ENCODE peak calls at places on chromosome 20, in four cellular contexts. One of them, this sample, is unnamed.

GRCh38 chr20:40524071-40524470 is 165.0 kb downstream of the MAFB start:
- DNase-seq in K562: no peak
- DNase-seq in HepG2: no peak
- DNase-seq in GM12878: no peak
- DNase-seq in this sample: no peak

GRCh38 chr20:54223751-54224150 is 15.9 kb downstream of the PFDN4 start:
- DNase-seq in K562: no peak
- DNase-seq in HepG2: no peak
- DNase-seq in GM12878: no peak
- DNase-seq in this sample: no peak

GRCh38 chr20:60642546-60642945 is 609.5 kb upstream of the CDH4 start:
- DNase-seq in K562: no peak
- DNase-seq in HepG2: no peak
- DNase-seq in GM12878: no peak
- DNase-seq in this sample: no peak

GRCh38 chr20:50913976-50914375 is 17.3 kb downstream of the ADNP start:
- DNase-seq in K562: peak; percentile 49
- DNase-seq in HepG2: no peak
- DNase-seq in GM12878: no peak
- DNase-seq in this sample: no peak

GRCh38 chr20:8901237-8902025 is 167.5 kb upstream of the PLCB4 start:
- DNase-seq in K562: no peak
- DNase-seq in HepG2: no peak
- DNase-seq in GM12878: no peak
- DNase-seq in this sample: no peak

GRCh38 chr20:41279546-41280225 is 37.8 kb downstream of the ZHX3 start:
- DNase-seq in K562: no peak
- DNase-seq in HepG2: no peak
- DNase-seq in GM12878: no peak
- DNase-seq in this sample: no peak

GRCh38 chr20:4493386-4493785 is 228.3 kb upstream of the PRND start:
- DNase-seq in K562: no peak
- DNase-seq in HepG2: no peak
- DNase-seq in GM12878: no peak
- DNase-seq in this sample: no peak

GRCh38 chr20:38113401-38114325 is 51.4 kb downstream of the TGM2 start:
- DNase-seq in K562: peak; percentile 85
- DNase-seq in HepG2: peak; percentile 78
- DNase-seq in GM12878: no peak
- DNase-seq in this sample: peak; percentile 35

GRCh38 chr20:19231359-19232035 is 19.1 kb downstream of the SLC24A3 start:
- DNase-seq in K562: no peak
- DNase-seq in HepG2: no peak
- DNase-seq in GM12878: no peak
- DNase-seq in this sample: no peak

GRCh38 chr20:53678315-53678989 is 84.8 kb upstream of the ZNF217 start:
- DNase-seq in K562: no peak
- DNase-seq in HepG2: no peak
- DNase-seq in GM12878: no peak
- DNase-seq in this sample: no peak

GRCh38 chr20:53513168-53513488 is 80.5 kb downstream of the ZNF217 start:
- DNase-seq in K562: no peak
- DNase-seq in HepG2: no peak
- DNase-seq in GM12878: no peak
- DNase-seq in this sample: no peak

GRCh38 chr20:61886721-61887658 is 178.7 kb downstream of the TAF4 start:
- DNase-seq in K562: peak; percentile 61
- DNase-seq in HepG2: peak; percentile 53
- DNase-seq in GM12878: no peak
- DNase-seq in this sample: peak; percentile 68

GRCh38 chr20:36481380-36482043 is 59.8 kb upstream of the MYL9 start:
- DNase-seq in K562: no peak
- DNase-seq in HepG2: no peak
- DNase-seq in GM12878: no peak
- DNase-seq in this sample: no peak

GRCh38 chr20:5918856-5919633 is 31.3 kb downstream of the TRMT6 start:
- DNase-seq in K562: no peak
- DNase-seq in HepG2: peak; percentile 53
- DNase-seq in GM12878: no peak
- DNase-seq in this sample: no peak

GRCh38 chr20:3712279-3712873 is at the start of gene SIGLEC1:
- DNase-seq in K562: no peak
- DNase-seq in HepG2: no peak
- DNase-seq in GM12878: no peak
- DNase-seq in this sample: no peak

GRCh38 chr20:33079267-33079666 is at the start of gene BPIFB4:
- DNase-seq in K562: no peak
- DNase-seq in HepG2: no peak
- DNase-seq in GM12878: no peak
- DNase-seq in this sample: no peak

GRCh38 chr20:15045246-15045645 is 707.8 kb upstream of the FLRT3 start:
- DNase-seq in K562: no peak
- DNase-seq in HepG2: no peak
- DNase-seq in GM12878: no peak
- DNase-seq in this sample: no peak

GRCh38 chr20:3777726-3778629 is 3.3 kb downstream of the SPEF1 start:
- DNase-seq in K562: no peak
- DNase-seq in HepG2: no peak
- DNase-seq in GM12878: no peak
- DNase-seq in this sample: no peak

GRCh38 chr20:57278457-57278856 is 12.0 kb upstream of the BMP7 start:
- DNase-seq in K562: no peak
- DNase-seq in HepG2: no peak
- DNase-seq in GM12878: no peak
- DNase-seq in this sample: no peak

GRCh38 chr20:43934833-43935232 is 20.2 kb downstream of the TOX2 start:
- DNase-seq in K562: no peak
- DNase-seq in HepG2: no peak
- DNase-seq in GM12878: no peak
- DNase-seq in this sample: no peak

GRCh38 chr20:33858666-33859065 is 47.5 kb downstream of the CHMP4B start:
- DNase-seq in K562: no peak
- DNase-seq in HepG2: no peak
- DNase-seq in GM12878: no peak
- DNase-seq in this sample: no peak

GRCh38 chr20:52974155-52974554 is 2.0 kb downstream of the TSHZ2 start:
- DNase-seq in K562: no peak
- DNase-seq in HepG2: no peak
- DNase-seq in GM12878: peak; percentile 28
- DNase-seq in this sample: peak; percentile 15

GRCh38 chr20:2690213-2690612 is 2.4 kb upstream of the EBF4 start:
- DNase-seq in K562: no peak
- DNase-seq in HepG2: no peak
- DNase-seq in GM12878: no peak
- DNase-seq in this sample: no peak

GRCh38 chr20:2691127-2691526 is 1.5 kb upstream of the EBF4 start:
- DNase-seq in K562: no peak
- DNase-seq in HepG2: no peak
- DNase-seq in GM12878: no peak
- DNase-seq in this sample: no peak

GRCh38 chr20:2690718-2691117 is 1.9 kb upstream of the EBF4 start:
- DNase-seq in K562: no peak
- DNase-seq in HepG2: no peak
- DNase-seq in GM12878: no peak
- DNase-seq in this sample: no peak

GRCh38 chr20:2687514-2687913 is 5.1 kb upstream of the EBF4 start:
- DNase-seq in K562: no peak
- DNase-seq in HepG2: no peak
- DNase-seq in GM12878: no peak
- DNase-seq in this sample: no peak

GRCh38 chr20:2688041-2688591 is 4.5 kb upstream of the EBF4 start:
- DNase-seq in K562: peak; percentile 62
- DNase-seq in HepG2: no peak
- DNase-seq in GM12878: no peak
- DNase-seq in this sample: peak; percentile 75
- TF ChIP-seq TARDBP in K562: no peak
- TF ChIP-seq TARDBP in HepG2: no peak
- TF ChIP-seq TARDBP in GM12878: no peak
- TF ChIP-seq TARDBP in this sample: no peak

GRCh38 chr20:63438121-63438520 is 34.3 kb downstream of the KCNQ2 start:
- DNase-seq in K562: no peak
- DNase-seq in HepG2: no peak
- DNase-seq in GM12878: no peak
- DNase-seq in this sample: no peak
- TF ChIP-seq TARDBP in K562: no peak
- TF ChIP-seq TARDBP in HepG2: no peak
- TF ChIP-seq TARDBP in GM12878: no peak
- TF ChIP-seq TARDBP in this sample: no peak

DNA sequence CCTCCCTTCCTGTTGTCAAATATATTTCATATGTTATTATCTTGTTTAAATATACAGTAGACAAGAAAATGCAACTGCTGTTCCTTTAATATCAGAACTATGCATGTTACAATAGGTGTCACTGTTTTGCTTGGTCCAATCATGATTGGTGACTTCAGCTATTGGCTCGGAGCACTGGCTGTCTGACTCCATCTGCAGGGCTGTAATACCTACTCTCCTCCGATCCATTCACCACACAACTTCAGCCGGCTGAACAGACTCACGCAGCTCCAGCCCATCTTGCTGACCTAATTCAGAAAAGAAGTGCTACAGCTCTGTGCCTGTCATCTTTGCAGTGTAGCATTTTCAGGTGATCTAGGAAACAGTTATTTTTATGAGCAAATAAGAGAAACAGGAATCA is at the start of gene BTBD3:
- DNase-seq in K562: no peak
- DNase-seq in HepG2: no peak
- DNase-seq in GM12878: no peak
- DNase-seq in this sample: no peak
- TF ChIP-seq TARDBP in K562: no peak
- TF ChIP-seq TARDBP in HepG2: no peak
- TF ChIP-seq TARDBP in GM12878: no peak
- TF ChIP-seq TARDBP in this sample: no peak

DNA sequence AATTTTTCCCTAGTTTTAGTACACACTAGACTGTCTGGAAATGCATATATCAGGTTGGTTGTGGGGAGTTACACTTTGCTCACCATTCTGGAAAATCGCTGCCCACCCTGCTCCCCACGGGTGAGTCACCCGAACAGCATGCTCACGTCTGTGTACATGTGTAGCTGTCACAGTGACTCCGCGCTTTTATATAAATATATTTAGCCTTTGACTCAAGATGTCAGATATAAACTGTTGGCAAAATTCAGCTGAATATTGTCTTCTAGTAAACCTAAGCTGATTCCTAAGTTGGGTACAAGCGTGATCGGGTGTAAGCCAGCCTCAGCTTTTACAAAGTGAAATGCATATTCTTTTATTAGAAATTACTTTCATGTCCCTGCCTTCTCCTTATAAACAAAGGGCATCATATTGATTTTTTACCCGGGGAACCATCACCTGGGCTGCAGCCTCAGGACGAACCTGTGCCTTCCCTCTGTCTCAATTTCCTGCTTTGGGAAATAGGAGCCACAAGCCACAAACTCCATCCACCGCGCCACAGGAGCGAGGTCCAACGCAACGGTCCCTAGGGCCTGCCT is 4.3 kb downstream of the SDCBP2 start:
- DNase-seq in K562: peak; percentile 31
- DNase-seq in HepG2: no peak
- DNase-seq in GM12878: no peak
- DNase-seq in this sample: no peak
- TF ChIP-seq TARDBP in K562: no peak
- TF ChIP-seq TARDBP in HepG2: peak; percentile 4
- TF ChIP-seq TARDBP in GM12878: no peak
- TF ChIP-seq TARDBP in this sample: no peak

GRCh38 chr20:23939641-23940040 is 48.9 kb downstream of the GGTLC1 start:
- DNase-seq in K562: no peak
- DNase-seq in HepG2: no peak
- DNase-seq in GM12878: no peak
- DNase-seq in this sample: no peak

GRCh38 chr20:23938118-23938438 is 50.5 kb downstream of the GGTLC1 start:
- DNase-seq in K562: no peak
- DNase-seq in HepG2: no peak
- DNase-seq in GM12878: no peak
- DNase-seq in this sample: no peak

GRCh38 chr20:23939063-23939462 is 49.5 kb downstream of the GGTLC1 start:
- DNase-seq in K562: no peak
- DNase-seq in HepG2: no peak
- DNase-seq in GM12878: no peak
- DNase-seq in this sample: no peak

GRCh38 chr20:23932256-23932655 is 52.7 kb upstream of the CST5 start:
- DNase-seq in K562: no peak
- DNase-seq in HepG2: no peak
- DNase-seq in GM12878: no peak
- DNase-seq in this sample: no peak

GRCh38 chr20:23937303-23938117 is 51.1 kb downstream of the GGTLC1 start:
- DNase-seq in K562: peak; percentile 19
- DNase-seq in HepG2: peak; percentile 52
- DNase-seq in GM12878: peak; percentile 3
- DNase-seq in this sample: peak; percentile 54
- TF ChIP-seq TARDBP in K562: no peak
- TF ChIP-seq TARDBP in HepG2: no peak
- TF ChIP-seq TARDBP in GM12878: no peak
- TF ChIP-seq TARDBP in this sample: no peak

DNA sequence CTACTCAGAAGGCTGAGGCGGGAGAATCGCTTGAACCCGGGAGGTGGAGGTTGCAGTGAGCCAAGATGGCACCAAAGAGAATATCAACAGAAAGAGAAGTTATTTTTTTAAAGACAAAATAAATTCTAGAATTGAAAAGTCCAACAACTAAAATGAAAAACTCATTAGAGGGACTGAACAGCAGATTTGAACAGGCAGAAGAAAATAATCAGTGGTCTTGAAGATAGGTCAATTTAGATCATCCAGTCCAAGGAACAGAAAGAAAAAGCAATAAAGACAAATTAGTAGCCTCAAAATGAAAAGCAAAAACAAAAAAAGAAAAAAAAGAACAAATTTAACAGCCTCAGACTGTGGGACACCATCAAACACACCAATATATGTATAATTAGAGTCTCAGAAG is 6.0 kb downstream of the UQCC1 start:
- DNase-seq in K562: no peak
- DNase-seq in HepG2: no peak
- DNase-seq in GM12878: no peak
- DNase-seq in this sample: no peak
- TF ChIP-seq TARDBP in K562: no peak
- TF ChIP-seq TARDBP in HepG2: no peak
- TF ChIP-seq TARDBP in GM12878: no peak
- TF ChIP-seq TARDBP in this sample: no peak